ENCODE peak calls at places on chromosomes 13 and 19, in four cellular contexts. G is A549, N is K562, K is HepG2. S is an unnamed sample.

GRCh38 chr13:41132512-41133152 is at the start of gene KBTBD6:
- DNase-seq in N (peak), G (peak), K (peak), S (peak)

GRCh38 chr19:19261350-19262189 is 11.5 kb downstream of the TM6SF2 start:
- DNase-seq in N (no peak), G (no peak), K (no peak), S (no peak)

GRCh38 chr19:44732235-44733014 is 16.1 kb upstream of the BCL3 start:
- DNase-seq in K (no peak), G (no peak), N (no peak), S (no peak)

GRCh38 chr13:88602786-88603777 is 931.9 kb downstream of the SLITRK5 start:
- DNase-seq in N (no peak), G (no peak), K (no peak), S (no peak)

GRCh38 chr13:38868399-38868798 is 122.2 kb downstream of the STOML3 start:
- DNase-seq in N (no peak), G (no peak), K (no peak), S (no peak)

GRCh38 chr13:71587193-71587592 is 279.8 kb downstream of the DACH1 start:
- DNase-seq in K (no peak), N (no peak), G (no peak), S (no peak)

GRCh38 chr13:21639604-21640003 is 31.3 kb upstream of the FGF9 start:
- DNase-seq in G (no peak), N (no peak), K (no peak), S (no peak)

GRCh38 chr13:51838235-51838846 is 6.6 kb downstream of the TMEM272 start:
- DNase-seq in G (no peak), K (no peak), N (no peak), S (no peak)

GRCh38 chr13:101473458-101473857 is 21.0 kb downstream of the ITGBL1 start:
- DNase-seq in N (no peak), K (no peak), G (no peak), S (no peak)

GRCh38 chr19:677201-677600 is 1.0 kb downstream of the FSTL3 start:
- DNase-seq in K (peak), G (peak), N (no peak), S (no peak)

GRCh38 chr19:28785961-28786360 is 427.0 kb downstream of the UQCRFS1 start:
- DNase-seq in N (no peak), G (no peak), K (no peak), S (no peak)

GRCh38 chr13:26941345-26942174 is 181.0 kb upstream of the GPR12 start:
- DNase-seq in G (no peak), K (no peak), N (no peak), S (no peak)

GRCh38 chr13:91375119-91375729 is 23.2 kb upstream of the GPC5 start:
- DNase-seq in G (no peak), N (peak), K (no peak), S (no peak)

GRCh38 chr13:38394777-38395504 is 45.3 kb downstream of the UFM1 start:
- DNase-seq in K (no peak), G (no peak), N (no peak), S (no peak)

GRCh38 chr13:98796798-98797197 is 44.3 kb upstream of the SLC15A1 start:
- DNase-seq in K (no peak), G (no peak), N (peak), S (no peak)

GRCh38 chr19:24033962-24034342 is 53.0 kb upstream of the ZNF254 start:
- DNase-seq in K (peak), G (peak), N (peak), S (no peak)

GRCh38 chr19:15812059-15812722 is 3.3 kb downstream of the OR10H1 start:
- DNase-seq in N (no peak), K (no peak), G (no peak), S (no peak)

GRCh38 chr19:47296036-47296435 is 13.6 kb upstream of the C5AR1 start:
- DNase-seq in G (peak), N (peak), K (peak), S (no peak)
- TF ChIP-seq CHD4 in G (no peak), N (no peak), K (no peak), S (no peak)

DNA sequence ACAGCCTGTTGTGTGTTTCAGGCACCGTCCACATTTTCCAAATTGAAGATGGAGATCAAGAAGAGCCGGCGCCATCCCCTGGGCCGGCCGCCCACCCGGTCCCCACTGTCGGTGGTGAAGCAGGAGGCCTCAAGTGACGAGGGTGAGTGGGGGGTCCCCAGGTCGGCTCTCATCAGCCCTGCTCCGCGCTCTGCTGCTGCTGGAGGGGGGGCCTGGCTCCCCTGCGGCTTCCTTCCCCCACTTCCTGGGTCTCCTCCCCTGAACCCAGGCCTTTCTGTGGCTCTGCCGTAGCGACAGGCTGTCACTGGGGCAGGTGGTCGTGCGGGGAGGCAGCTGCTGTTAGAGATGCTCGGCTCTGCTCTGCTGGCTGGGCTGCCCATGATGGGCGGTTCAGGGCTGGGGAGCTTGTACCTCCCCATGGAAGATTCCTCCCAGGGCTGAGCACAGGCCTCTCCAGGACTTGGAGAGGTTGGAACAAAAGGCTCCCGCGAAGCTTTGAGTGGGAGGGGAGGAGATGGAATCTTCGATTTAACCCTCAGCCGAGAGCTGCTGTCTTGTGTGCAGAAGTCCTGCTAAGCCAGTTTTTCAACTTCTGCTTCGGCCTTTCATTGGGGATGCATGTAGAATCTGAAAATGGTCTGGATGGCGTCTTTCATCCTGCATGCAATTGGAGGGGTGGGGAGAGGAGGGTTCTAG is 163.1 kb downstream of the KDM4B start:
- DNase-seq in N (no peak), K (no peak), G (no peak), S (no peak)
- TF ChIP-seq CHD4 in N (no peak), K (no peak), G (no peak), S (no peak)

GRCh38 chr19:4639531-4640246 is 373 bp downstream of the TNFAIP8L1 start:
- DNase-seq in K (peak), G (no peak), N (peak), S (no peak)
- TF ChIP-seq CHD4 in K (peak), G (no peak), N (no peak), S (no peak)

DNA sequence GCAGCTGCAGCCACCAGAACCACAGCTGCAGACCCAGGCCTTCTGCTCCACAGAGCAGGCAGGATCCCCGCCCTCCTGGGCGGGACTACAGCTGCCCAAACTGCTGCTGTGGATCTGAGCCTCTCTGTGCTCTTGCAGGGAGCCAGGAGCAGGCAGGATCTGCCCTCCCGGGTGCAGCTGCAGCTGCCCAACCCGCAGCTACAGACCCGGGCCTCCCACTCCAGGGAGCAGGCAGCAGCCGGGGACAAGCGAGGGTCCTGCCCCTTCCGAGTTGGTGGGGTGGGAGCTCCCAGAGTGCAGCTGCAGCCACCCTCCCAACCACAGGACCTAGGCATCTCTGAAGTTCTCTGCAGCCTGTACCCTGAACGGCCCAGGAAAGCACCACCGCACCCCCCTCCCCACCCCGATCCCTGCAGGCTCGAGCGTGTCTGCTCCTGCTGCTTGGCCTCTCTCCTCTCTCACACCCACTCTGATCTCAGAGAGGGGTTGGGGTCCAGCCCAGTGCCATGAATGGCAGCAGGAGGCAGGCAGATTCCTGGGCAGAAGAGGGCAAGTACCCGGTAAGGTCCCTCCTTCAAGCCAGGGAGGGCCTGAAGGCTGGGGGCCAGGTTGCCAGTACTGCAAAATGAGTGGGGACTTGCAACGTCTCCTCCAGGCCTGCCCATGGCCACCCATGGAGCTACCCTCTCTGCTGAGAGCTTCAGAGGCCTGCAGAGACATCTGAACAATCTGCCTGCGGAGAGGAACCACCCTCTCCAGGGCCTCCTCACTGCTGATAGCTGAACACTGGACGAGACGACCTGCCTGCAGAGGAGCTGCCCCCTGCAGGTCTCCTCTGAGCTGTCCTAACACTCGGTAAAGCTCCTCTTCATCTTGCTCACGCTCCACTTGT is 16.4 kb upstream of the EMP3 start:
- DNase-seq in N (peak), K (peak), G (no peak), S (no peak)
- TF ChIP-seq CHD4 in N (no peak), K (no peak), G (no peak), S (no peak)

GRCh38 chr19:13778398-13778797 is 4.1 kb downstream of the C19orf53 start:
- DNase-seq in G (no peak), N (no peak), K (no peak), S (no peak)
- TF ChIP-seq CHD4 in G (no peak), N (no peak), K (no peak), S (no peak)

GRCh38 chr13:44140146-44140545 is 233.5 kb upstream of the SERP2 start:
- DNase-seq in N (no peak), K (peak), G (no peak), S (no peak)
- TF ChIP-seq CHD4 in N (no peak), K (no peak), G (no peak), S (no peak)

GRCh38 chr19:10748924-10749434 is 31.1 kb downstream of the DNM2 start:
- DNase-seq in G (peak), K (peak), N (peak), S (no peak)

GRCh38 chr19:10749435-10750384 is 31.8 kb downstream of the DNM2 start:
- DNase-seq in G (no peak), K (peak), N (no peak), S (no peak)

GRCh38 chr19:10747271-10747670 is 29.4 kb downstream of the DNM2 start:
- DNase-seq in N (no peak), K (no peak), G (peak), S (no peak)

GRCh38 chr19:10747674-10748073 is 29.8 kb downstream of the DNM2 start:
- DNase-seq in N (no peak), K (no peak), G (no peak), S (no peak)

GRCh38 chr19:10748195-10748923 is 30.5 kb downstream of the DNM2 start:
- DNase-seq in N (no peak), K (no peak), G (no peak), S (no peak)
- TF ChIP-seq CHD4 in N (no peak), K (no peak), G (no peak), S (no peak)

DNA sequence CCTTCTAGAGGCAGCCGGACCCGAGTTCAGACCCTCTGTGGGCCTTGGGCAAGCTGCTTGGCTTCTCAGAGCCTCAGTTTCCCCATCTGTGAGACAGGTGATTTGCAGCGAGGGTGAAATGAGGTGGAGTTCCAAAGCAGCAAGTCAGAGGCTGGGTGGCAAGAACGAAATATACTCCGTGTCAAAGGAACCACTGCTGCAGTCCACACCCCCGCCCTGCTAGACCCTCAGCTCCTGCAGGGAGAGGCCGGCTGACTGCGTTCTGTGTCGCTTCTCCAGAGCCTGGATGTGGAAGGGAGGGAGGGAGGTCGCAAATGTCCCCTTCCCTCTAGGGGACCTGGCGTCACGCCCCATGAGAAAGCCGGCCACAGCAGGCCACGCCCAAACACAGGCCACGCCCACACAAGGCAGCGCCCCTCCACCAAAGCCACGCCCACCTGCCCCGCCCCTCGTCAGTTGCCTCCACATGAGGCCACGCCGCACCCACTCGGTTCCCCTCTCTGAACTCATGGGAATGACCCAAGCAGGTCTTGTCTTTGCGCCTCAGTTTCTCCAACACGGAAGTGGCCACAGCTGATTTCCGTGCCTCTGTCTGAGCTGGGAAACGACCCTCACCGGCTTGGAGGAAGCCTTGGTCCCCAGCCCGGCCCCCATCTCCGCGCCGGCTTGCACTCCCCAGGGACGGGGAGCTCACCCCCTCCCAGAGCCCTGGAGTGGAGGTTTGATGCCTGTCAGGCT is 38.3 kb upstream of the TCF3 start:
- DNase-seq in K (no peak), G (no peak), N (peak), S (no peak)
- TF ChIP-seq CHD4 in K (no peak), G (no peak), N (no peak), S (no peak)

S was measured in GM12878.